ENCODE peak calls at places on chromosome 19, in nine cellular contexts. Z is fibroblast of lung; M is body of pancreas; L is BJ; R is stimulated activated CD4-positive, alpha-beta T cell treated with anti-CD3 and anti-CD28 coated beads, Interleukin-1b, Interleukin-23, amount 100 ng/mL, for 48 hours; D is NCI-H1092; C is stimulated activated CD8-positive, alpha-beta memory T cell treated with anti-CD3 and anti-CD28 coated beads, Interleukin-7, amount 100 ng/mL, for 24 hours; P is EL; Q is HL-60. J is an unnamed sample.

GRCh38 chr19:35044317-35045117 is 3.0 kb downstream of the HPN start:
- DNase-seq in Z (peak; percentile 18), M (peak; percentile 73), L (no peak), R (peak; percentile 58), D (no peak), C (peak; percentile 46), P (peak; percentile 51), Q (peak; percentile 43), J (peak; percentile 77)

GRCh38 chr19:55251296-55252081 is 7.3 kb downstream of the PPP6R1 start:
- DNase-seq in Z (peak; percentile 67), M (no peak), L (no peak), R (peak; percentile 48), D (no peak), C (no peak), P (peak; percentile 26), Q (peak; percentile 50), J (peak; percentile 75)

GRCh38 chr19:19261350-19262189 is 11.5 kb downstream of the TM6SF2 start:
- DNase-seq in Z (no peak), M (no peak), L (no peak), R (no peak), D (no peak), C (no peak), P (no peak), Q (peak; percentile 32), J (no peak)

GRCh38 chr19:49512970-49513745 is 697 bp downstream of the FCGRT start:
- DNase-seq in Z (no peak), M (peak; percentile 70), L (no peak), R (no peak), D (no peak), C (no peak), P (peak; percentile 27), Q (no peak), J (peak; percentile 50)

GRCh38 chr19:52691215-52691610 is 43.6 kb downstream of the ZNF611 start:
- DNase-seq in Z (no peak), M (no peak), L (no peak), R (no peak), D (no peak), C (no peak), P (no peak), Q (no peak), J (no peak)

GRCh38 chr19:5805465-5806132 is 732 bp downstream of the NRTN start:
- DNase-seq in Z (peak; percentile 25), M (peak; percentile 91), L (no peak), R (peak; percentile 52), D (peak; percentile 74), C (peak; percentile 30), P (peak; percentile 48), Q (peak; percentile 50), J (peak; percentile 73)

GRCh38 chr19:15439821-15440641 is 9.7 kb downstream of the WIZ start:
- DNase-seq in Z (no peak), M (no peak), L (no peak), R (no peak), D (no peak), C (no peak), P (no peak), Q (no peak), J (no peak)

GRCh38 chr19:35199481-35199880 is 29.1 kb downstream of the FAM187B start:
- DNase-seq in Z (no peak), M (no peak), L (no peak), R (no peak), D (no peak), C (no peak), P (no peak), Q (no peak), J (no peak)

GRCh38 chr19:45078390-45079062 is 534 bp upstream of the GEMIN7 start:
- DNase-seq in Z (no peak), M (no peak), L (no peak), R (no peak), D (no peak), C (no peak), P (no peak), Q (no peak), J (no peak)

GRCh38 chr19:49896863-49897621 is at the start of gene IL4I1:
- DNase-seq in Z (peak; percentile 20), M (no peak), L (no peak), R (peak; percentile 64), D (no peak), C (peak; percentile 33), P (peak; percentile 34), Q (peak; percentile 29), J (peak; percentile 87)

GRCh38 chr19:5588441-5588840 is 20.7 kb upstream of the TINCR start:
- DNase-seq in Z (peak; percentile 69), M (no peak), L (no peak), R (no peak), D (no peak), C (no peak), P (no peak), Q (no peak), J (no peak)

GRCh38 chr19:28170066-28170465 is 1042.9 kb downstream of the UQCRFS1 start:
- DNase-seq in Z (no peak), M (no peak), L (no peak), R (no peak), D (peak; percentile 5), C (no peak), P (no peak), Q (no peak), J (no peak)

GRCh38 chr19:21202865-21203494 is 61.1 kb downstream of the ZNF431 start:
- DNase-seq in Z (peak; percentile 5), M (peak; percentile 33), L (no peak), R (peak; percentile 16), D (peak; percentile 3), C (no peak), P (peak; percentile 64), Q (peak; percentile 28), J (peak; percentile 36)

GRCh38 chr19:10661946-10662345 is 7.8 kb downstream of the ILF3 start:
- DNase-seq in Z (no peak), M (no peak), L (no peak), R (no peak), D (no peak), C (no peak), P (no peak), Q (no peak), J (no peak)

GRCh38 chr19:58519087-58519354 is 589 bp downstream of the ZBTB45 start:
- DNase-seq in Z (peak; percentile 72), M (peak; percentile 66), L (peak; percentile 8), R (peak; percentile 61), D (peak; percentile 44), C (no peak), P (peak; percentile 76), Q (peak; percentile 76), J (peak; percentile 75)

GRCh38 chr19:58562126-58563033 is 4.0 kb upstream of the UBE2M start:
- DNase-seq in Z (peak; percentile 58), M (peak; percentile 56), L (no peak), R (no peak), D (no peak), C (no peak), P (peak; percentile 37), Q (no peak), J (peak; percentile 62)

GRCh38 chr19:41546386-41546789 is 29.6 kb upstream of the CEACAM21 start:
- DNase-seq in Z (no peak), M (no peak), L (no peak), R (no peak), D (no peak), C (no peak), P (no peak), Q (peak; percentile 84), J (peak; percentile 66)

GRCh38 chr19:19591133-19591825 is 27.2 kb downstream of the PBX4 start:
- DNase-seq in Z (peak; percentile 94), M (peak; percentile 42), L (peak; percentile 87), R (peak; percentile 81), D (no peak), C (no peak), P (peak; percentile 99), Q (peak; percentile 76), J (peak; percentile 89)

GRCh38 chr19:518292-519231 is 11.3 kb downstream of the TPGS1 start:
- DNase-seq in Z (no peak), M (no peak), L (no peak), R (peak; percentile 47), D (no peak), C (no peak), P (no peak), Q (no peak), J (peak; percentile 66)

GRCh38 chr19:32202244-32202643 is 143.2 kb upstream of the ZNF507 start:
- DNase-seq in Z (no peak), M (no peak), L (no peak), R (no peak), D (no peak), C (no peak), P (no peak), Q (no peak), J (no peak)

GRCh38 chr19:34734601-34735103 is 609 bp downstream of the ZNF181 start:
- DNase-seq in Z (no peak), M (peak; percentile 80), L (no peak), R (no peak), D (no peak), C (no peak), P (no peak), Q (no peak), J (no peak)

GRCh38 chr19:40055832-40056504 is at the start of gene ZNF780B:
- DNase-seq in Z (peak; percentile 58), M (peak; percentile 83), L (peak; percentile 7), R (peak; percentile 68), D (peak; percentile 16), C (peak; percentile 52), P (peak; percentile 63), Q (peak; percentile 85), J (peak; percentile 85)

GRCh38 chr19:608155-609000 is 18.7 kb downstream of the HCN2 start:
- DNase-seq in Z (no peak), M (no peak), L (no peak), R (no peak), D (no peak), C (no peak), P (no peak), Q (no peak), J (no peak)

GRCh38 chr19:50922316-50922853 is 11.2 kb upstream of the KLK4 start:
- DNase-seq in Z (peak; percentile 46), M (peak; percentile 81), L (no peak), R (peak; percentile 80), D (peak; percentile 59), C (peak; percentile 59), P (peak; percentile 72), Q (peak; percentile 76), J (peak; percentile 84)

GRCh38 chr19:13207237-13208130 is 57.3 kb downstream of the IER2 start:
- DNase-seq in Z (no peak), M (no peak), L (no peak), R (no peak), D (no peak), C (no peak), P (peak; percentile 29), Q (no peak), J (no peak)

GRCh38 chr19:3097442-3097871 is 3.3 kb downstream of the GNA11 start:
- DNase-seq in Z (no peak), M (peak; percentile 64), L (no peak), R (no peak), D (no peak), C (no peak), P (no peak), Q (no peak), J (no peak)

GRCh38 chr19:36483653-36484052 is 5.7 kb downstream of the ZNF566 start:
- DNase-seq in Z (no peak), M (no peak), L (no peak), R (no peak), D (no peak), C (no peak), P (no peak), Q (peak; percentile 5), J (no peak)

GRCh38 chr19:524062-524674 is 7.4 kb upstream of the CDC34 start:
- DNase-seq in Z (no peak), M (no peak), L (no peak), R (no peak), D (no peak), C (no peak), P (no peak), Q (no peak), J (no peak)

GRCh38 chr19:4474504-4475136 is 2.5 kb downstream of the HDGFL2 start:
- DNase-seq in Z (peak; percentile 72), M (no peak), L (peak; percentile 19), R (peak; percentile 35), D (peak; percentile 70), C (no peak), P (peak; percentile 76), Q (no peak), J (peak; percentile 32)

GRCh38 chr19:7415163-7415856 is 66.6 kb downstream of the ARHGEF18 start:
- DNase-seq in Z (peak; percentile 85), M (peak; percentile 72), L (no peak), R (no peak), D (no peak), C (no peak), P (no peak), Q (no peak), J (no peak)

GRCh38 chr19:55341191-55342043 is 1.7 kb downstream of the KMT5C start:
- DNase-seq in Z (peak; percentile 52), M (peak; percentile 78), L (no peak), R (peak; percentile 69), D (peak; percentile 63), C (peak; percentile 27), P (peak; percentile 69), Q (no peak), J (peak; percentile 85)